ENCODE peak calls at places on chromosomes 3 and 15, in four cellular contexts. Q, R, B and T are unnamed samples.

GRCh38 chr3:161028485-161029018 is 76.6 kb downstream of the B3GALNT1 start:
- DNase-seq in Q (no peak), R (no peak), B (no peak), T (no peak)

GRCh38 chr3:135907422-135908165 is 57.9 kb upstream of the PPP2R3A start:
- DNase-seq in Q (no peak), R (no peak), B (no peak), T (no peak)

GRCh38 chr3:53491276-53491675 is 3.1 kb upstream of the CACNA1D start:
- DNase-seq in Q (no peak), R (no peak), B (no peak), T (no peak)

GRCh38 chr3:38343797-38344594 is 2.6 kb upstream of the XYLB start:
- DNase-seq in Q (no peak), R (no peak), B (peak), T (no peak)

GRCh38 chr3:51860703-51861665 is at the start of gene IQCF2:
- DNase-seq in Q (no peak), R (no peak), B (no peak), T (no peak)

GRCh38 chr3:176739169-176739568 is 458.1 kb downstream of the TBL1XR1 start:
- DNase-seq in Q (no peak), R (no peak), B (no peak), T (no peak)

GRCh38 chr3:69774029-69774428 is 34.8 kb downstream of the MITF start:
- DNase-seq in Q (no peak), R (no peak), B (no peak), T (no peak)

GRCh38 chr3:169581633-169582032 is 81.9 kb downstream of the MECOM start:
- DNase-seq in Q (no peak), R (no peak), B (no peak), T (no peak)

GRCh38 chr15:63855735-63856134 is 22.0 kb upstream of the HERC1 start:
- DNase-seq in Q (no peak), R (no peak), B (no peak), T (no peak)

GRCh38 chr3:156548041-156548687 is 6.8 kb downstream of the SSR3 start:
- DNase-seq in Q (no peak), R (no peak), B (peak), T (no peak)

GRCh38 chr3:170040283-170040907 is 2.6 kb downstream of the GPR160 start:
- DNase-seq in Q (no peak), R (no peak), B (no peak), T (no peak)

GRCh38 chr3:195124378-195124985 is 146.5 kb downstream of the XXYLT1 start:
- DNase-seq in Q (no peak), R (no peak), B (no peak), T (no peak)

GRCh38 chr3:11199902-11200678 is 45.8 kb downstream of the HRH1 start:
- DNase-seq in Q (no peak), R (no peak), B (no peak), T (no peak)

GRCh38 chr3:29140706-29141105 is 140.2 kb upstream of the RBMS3 start:
- DNase-seq in Q (no peak), R (no peak), B (peak), T (no peak)